ENCODE peak calls at places on chromosome 2, in six cellular contexts. I is A549, X is NB4, N is Peyer's patch, U is GM12891, V is adrenal gland. F is an unnamed sample.

GRCh38 chr2:157032019-157032418 is 225.5 kb upstream of the GALNT5 start:
- DNase-seq in I (peak), X (no peak), N (no peak), U (no peak), V (no peak), F (no peak)

GRCh38 chr2:40431600-40431955 is 20.3 kb downstream of the SLC8A1 start:
- DNase-seq in I (no peak), X (peak), N (peak), U (no peak), V (peak), F (no peak)

GRCh38 chr2:26001743-26002341 is 19.5 kb upstream of the KIF3C start:
- DNase-seq in I (peak), X (no peak), N (peak), U (no peak), V (peak), F (peak)

GRCh38 chr2:172472441-172473051 is 45.2 kb downstream of the ITGA6 start:
- DNase-seq in I (no peak), X (no peak), N (no peak), U (no peak), V (no peak), F (no peak)

GRCh38 chr2:101105654-101106053 is 45.5 kb downstream of the TBC1D8 start:
- DNase-seq in I (no peak), X (no peak), N (no peak), U (no peak), V (no peak), F (no peak)

GRCh38 chr2:127039387-127040031 is 67.4 kb downstream of the BIN1 start:
- DNase-seq in I (no peak), X (no peak), N (no peak), U (peak), V (no peak), F (no peak)

GRCh38 chr2:140506606-140507005 is 1624.2 kb downstream of the LRP1B start:
- DNase-seq in I (peak), X (peak), N (no peak), U (no peak), V (no peak), F (no peak)

GRCh38 chr2:239829326-239829725 is 195.8 kb downstream of the NDUFA10 start:
- DNase-seq in I (no peak), X (no peak), N (peak), U (no peak), V (peak), F (peak)

GRCh38 chr2:199928226-199928625 is 17.1 kb downstream of the C2orf69 start:
- DNase-seq in I (no peak), X (no peak), N (no peak), U (no peak), V (no peak), F (no peak)

GRCh38 chr2:12964904-12965539 is 248.3 kb downstream of the TRIB2 start:
- DNase-seq in I (no peak), X (no peak), N (no peak), U (no peak), V (no peak), F (no peak)

GRCh38 chr2:9681427-9681817 is 50.6 kb upstream of the YWHAQ start:
- DNase-seq in I (no peak), X (peak), N (no peak), U (no peak), V (no peak), F (no peak)

GRCh38 chr2:15940661-15941482 is 522 bp downstream of the MYCN start:
- DNase-seq in I (peak), X (no peak), N (no peak), U (peak), V (no peak), F (peak)

GRCh38 chr2:94874277-94874997 is 3.2 kb downstream of the TEKT4 start:
- DNase-seq in I (peak), X (peak), N (peak), U (peak), V (no peak), F (peak)

GRCh38 chr2:199663157-199663556 is 187.8 kb downstream of the FTCDNL1 start:
- DNase-seq in I (no peak), X (no peak), N (no peak), U (no peak), V (no peak), F (no peak)

GRCh38 chr2:146324954-146325353 is 1519.9 kb upstream of the ACVR2A start:
- DNase-seq in I (no peak), X (no peak), N (no peak), U (no peak), V (no peak), F (no peak)

GRCh38 chr2:96685592-96686459 is 43.3 kb downstream of the FER1L5 start:
- DNase-seq in I (no peak), X (no peak), N (no peak), U (no peak), V (no peak), F (no peak)

GRCh38 chr2:6352906-6353515 is 512.7 kb downstream of the CMPK2 start:
- DNase-seq in I (peak), X (peak), N (peak), U (no peak), V (peak), F (no peak)

DNA sequence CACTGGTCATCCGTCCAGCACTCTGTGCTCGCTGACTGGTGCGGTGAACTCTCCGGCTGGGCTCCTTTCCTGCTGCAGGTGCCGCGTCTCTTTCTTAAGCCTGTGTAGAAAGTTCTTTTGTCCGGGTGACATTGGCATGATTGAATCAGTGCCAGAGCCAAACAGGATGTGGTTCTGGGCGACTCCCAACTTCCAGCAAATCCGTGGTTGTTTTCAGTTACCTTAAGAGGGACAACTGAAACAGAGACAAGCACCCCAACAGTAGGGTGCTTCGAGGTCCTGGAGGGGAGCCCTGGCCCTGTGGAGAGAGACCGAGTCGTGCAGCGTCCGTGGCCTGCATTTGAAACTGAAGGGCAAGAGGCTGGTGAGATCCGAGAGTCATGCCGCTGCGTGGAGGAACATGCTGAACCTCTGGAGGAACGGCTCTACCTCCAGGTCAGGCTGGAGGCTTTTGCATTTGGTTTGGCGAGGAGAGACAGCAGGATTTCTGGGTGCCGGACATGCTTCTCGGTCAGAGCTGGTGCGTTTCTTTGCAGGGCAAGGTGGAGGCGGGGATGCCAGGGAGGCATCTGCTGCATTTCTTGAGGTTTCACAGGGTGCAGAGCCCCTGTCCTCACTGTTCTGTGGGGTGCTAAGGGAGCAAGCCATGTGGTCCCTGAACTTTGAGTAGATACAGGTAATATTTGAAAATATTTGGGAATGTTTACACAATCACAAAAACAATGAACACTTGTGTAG is 26.8 kb downstream of the SH3BP4 start:
- DNase-seq in I (no peak), X (no peak), N (no peak), U (no peak), V (no peak), F (no peak)
- TF ChIP-seq POLR2A in I (no peak), X (no peak), N (no peak), U (no peak), V (no peak), F (no peak)

GRCh38 chr2:150482111-150482510 is 5.4 kb downstream of the RND3 start:
- DNase-seq in I (no peak), X (no peak), N (no peak), U (no peak), V (no peak), F (no peak)
- TF ChIP-seq POLR2A in I (no peak), X (no peak), N (no peak), U (no peak), V (no peak), F (no peak)

DNA sequence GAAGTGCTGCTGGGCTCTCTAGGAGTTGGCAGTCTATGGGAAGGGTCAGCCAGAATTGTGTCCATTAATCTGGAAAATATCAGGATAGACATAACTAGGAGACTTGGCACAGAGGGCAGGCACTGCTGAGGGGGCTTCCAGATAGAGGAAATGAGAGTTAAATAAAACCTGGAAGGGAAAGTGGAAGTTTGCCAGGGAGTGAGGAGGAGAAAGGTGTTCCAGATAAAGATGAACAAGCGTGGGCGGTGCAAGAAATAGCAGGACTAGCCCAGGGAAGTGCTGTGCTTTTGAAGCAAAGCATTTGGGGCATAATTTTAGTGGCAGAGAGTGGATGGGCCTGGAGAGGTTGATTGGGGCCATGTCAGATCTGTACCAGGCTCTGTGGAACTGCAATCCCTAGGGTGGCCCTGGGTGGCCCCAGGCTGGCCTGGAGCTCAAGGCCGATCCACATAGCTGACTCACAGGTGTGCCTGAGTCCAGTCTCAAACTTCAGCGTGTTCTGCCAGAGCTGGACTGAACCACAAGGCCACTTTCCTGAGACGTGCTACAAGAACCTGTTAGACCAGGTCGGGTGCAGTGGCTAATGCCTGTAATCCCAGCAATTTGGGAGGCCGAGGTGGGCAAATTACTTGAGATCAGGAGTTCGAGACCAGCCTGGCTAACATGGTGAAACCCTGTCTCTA is 26.9 kb downstream of the GALM start:
- DNase-seq in I (no peak), X (no peak), N (peak), U (no peak), V (peak), F (no peak)
- TF ChIP-seq POLR2A in I (no peak), X (no peak), N (no peak), U (no peak), V (peak), F (no peak)

GRCh38 chr2:131517106-131517831 is 10.4 kb upstream of the CCDC74A start:
- DNase-seq in I (no peak), X (no peak), N (peak), U (no peak), V (no peak), F (no peak)

GRCh38 chr2:131519466-131519865 is 8.2 kb upstream of the CCDC74A start:
- DNase-seq in I (no peak), X (no peak), N (peak), U (no peak), V (no peak), F (no peak)

GRCh38 chr2:131520526-131520925 is 7.2 kb upstream of the CCDC74A start:
- DNase-seq in I (no peak), X (no peak), N (peak), U (no peak), V (peak), F (no peak)

GRCh38 chr2:131521961-131522781 is 5.5 kb upstream of the CCDC74A start:
- DNase-seq in I (no peak), X (no peak), N (peak), U (no peak), V (peak), F (no peak)
- TF ChIP-seq POLR2A in I (no peak), X (no peak), N (no peak), U (no peak), V (no peak), F (no peak)